ENCODE peak calls at places on chromosomes 1 and 21, in four cellular contexts. V is AG10803, O is fibroblast of lung, B is endothelial cell. F is an unnamed sample.

GRCh38 chr1:155929057-155929456 is 5.2 kb downstream of the KHDC4 start:
- DNase-seq in V (no peak), O (no peak), B (no peak), F (no peak)

GRCh38 chr1:184792450-184792969 is 37.9 kb upstream of the EDEM3 start:
- DNase-seq in V (peak; percentile 99), O (peak; percentile 98), B (no peak), F (no peak)

GRCh38 chr1:181116819-181117390 is 28.4 kb downstream of the IER5 start:
- DNase-seq in V (no peak), O (no peak), B (no peak), F (no peak)

GRCh38 chr1:223747838-223748335 is 35.5 kb downstream of the CAPN2 start:
- DNase-seq in V (peak; percentile 51), O (peak; percentile 72), B (no peak), F (no peak)

GRCh38 chr1:47682198-47682597 is 244.4 kb downstream of the FOXD2 start:
- DNase-seq in V (no peak), O (no peak), B (no peak), F (no peak)

GRCh38 chr1:30085814-30086770 is 637.3 kb downstream of the MATN1 start:
- DNase-seq in V (peak; percentile 33), O (peak; percentile 58), B (peak; percentile 87), F (peak; percentile 61)

GRCh38 chr1:6027591-6027990 is 18.1 kb upstream of the KCNAB2 start:
- DNase-seq in V (no peak), O (no peak), B (no peak), F (no peak)

GRCh38 chr1:54965624-54966340 is 14.6 kb upstream of the TMEM61 start:
- DNase-seq in V (peak; percentile 69), O (peak; percentile 56), B (no peak), F (no peak)

GRCh38 chr1:18941221-18942141 is 15.0 kb downstream of the IFFO2 start:
- DNase-seq in V (peak; percentile 62), O (peak; percentile 94), B (no peak), F (no peak)

GRCh38 chr1:171122299-171122698 is 31.6 kb downstream of the FMO3 start:
- DNase-seq in V (no peak), O (no peak), B (no peak), F (no peak)

DNA sequence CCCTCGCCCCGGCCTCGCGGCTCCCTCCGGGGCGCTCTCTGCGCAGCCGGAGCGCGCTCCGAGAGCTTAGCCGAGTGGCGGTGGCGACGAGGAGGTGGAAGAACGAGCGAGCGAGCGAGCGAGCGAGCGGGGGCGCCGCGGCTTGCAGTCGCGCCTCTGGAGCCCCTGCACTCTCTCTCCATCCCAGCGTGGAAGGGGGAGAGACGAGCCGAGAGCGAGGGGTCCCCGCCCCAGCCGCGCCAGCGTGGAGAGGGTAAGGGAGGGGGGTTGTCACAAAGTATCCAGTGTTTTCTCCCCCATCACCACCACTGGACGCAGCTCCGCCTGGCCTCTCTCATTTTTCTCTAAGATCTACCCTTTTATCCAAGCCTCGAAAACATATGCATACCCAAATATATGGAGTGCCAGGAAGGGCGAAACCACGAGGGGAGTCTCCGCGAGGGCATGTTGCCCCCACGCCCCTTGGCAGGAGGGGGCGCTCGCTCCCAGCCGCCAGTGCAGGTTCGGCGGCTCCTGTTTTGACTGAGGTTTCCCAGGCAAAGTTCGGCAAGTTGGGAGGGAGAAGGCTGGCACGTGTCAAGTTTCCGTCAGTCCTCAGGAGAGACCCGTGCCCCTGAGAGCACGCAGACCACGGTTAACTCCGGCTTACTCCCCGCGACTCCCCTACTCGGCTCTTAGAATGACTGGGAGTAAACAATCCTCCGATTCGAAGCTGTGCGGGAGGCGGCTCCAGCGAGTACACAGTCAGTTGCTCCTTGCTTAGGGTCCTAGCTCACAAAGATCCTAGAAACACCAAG is 569 bp upstream of the DAB1 start:
- DNase-seq in V (peak; percentile 42), O (peak; percentile 44), B (peak; percentile 86), F (no peak)
- TF ChIP-seq CTCF in V (peak; percentile 79), O (peak; percentile 68), B (peak; percentile 83), F (peak; percentile 84)

GRCh38 chr1:190373705-190374336 is 103.8 kb downstream of the BRINP3 start:
- DNase-seq in V (no peak), O (peak; percentile 41), B (peak; percentile 11), F (no peak)
- TF ChIP-seq CTCF in V (no peak), O (peak; percentile 46), B (peak; percentile 41), F (peak; percentile 92)

DNA sequence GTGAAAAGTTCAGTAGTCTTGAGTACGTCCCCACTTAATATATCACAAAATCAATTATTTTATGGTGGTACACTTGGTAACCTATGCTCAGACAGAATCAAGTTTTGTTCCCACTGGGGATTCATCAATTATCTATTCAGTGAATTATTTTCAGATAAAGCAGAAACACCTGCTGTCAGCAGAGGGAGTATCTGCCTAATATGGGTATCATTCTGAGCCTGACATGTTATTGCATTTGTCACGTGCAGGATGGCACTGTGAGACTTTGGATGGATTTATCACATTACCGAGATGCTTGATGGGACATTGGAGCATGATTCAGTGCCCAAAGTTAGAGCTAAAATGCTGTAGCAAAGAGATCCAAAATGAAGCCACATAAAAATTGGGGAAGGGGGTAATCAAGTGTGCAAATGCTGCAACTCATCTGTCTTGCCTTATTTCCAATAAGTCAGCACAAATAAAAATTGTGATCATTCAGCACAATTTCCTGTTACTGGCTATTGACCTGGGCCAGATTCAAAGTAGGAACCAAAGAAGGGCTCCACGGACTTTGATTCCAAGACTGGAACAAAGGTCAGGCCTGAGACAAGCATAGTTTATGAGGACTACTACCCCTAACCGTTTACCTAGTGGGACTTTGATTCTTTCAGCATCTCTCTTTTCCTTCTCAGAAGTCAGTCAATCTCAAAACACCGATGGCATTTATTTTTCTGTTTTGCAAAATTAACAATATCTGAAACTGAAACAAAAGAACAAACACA is 657.7 kb downstream of the LMO4 start:
- DNase-seq in V (no peak), O (no peak), B (no peak), F (no peak)
- TF ChIP-seq CTCF in V (no peak), O (no peak), B (no peak), F (peak; percentile 9)

DNA sequence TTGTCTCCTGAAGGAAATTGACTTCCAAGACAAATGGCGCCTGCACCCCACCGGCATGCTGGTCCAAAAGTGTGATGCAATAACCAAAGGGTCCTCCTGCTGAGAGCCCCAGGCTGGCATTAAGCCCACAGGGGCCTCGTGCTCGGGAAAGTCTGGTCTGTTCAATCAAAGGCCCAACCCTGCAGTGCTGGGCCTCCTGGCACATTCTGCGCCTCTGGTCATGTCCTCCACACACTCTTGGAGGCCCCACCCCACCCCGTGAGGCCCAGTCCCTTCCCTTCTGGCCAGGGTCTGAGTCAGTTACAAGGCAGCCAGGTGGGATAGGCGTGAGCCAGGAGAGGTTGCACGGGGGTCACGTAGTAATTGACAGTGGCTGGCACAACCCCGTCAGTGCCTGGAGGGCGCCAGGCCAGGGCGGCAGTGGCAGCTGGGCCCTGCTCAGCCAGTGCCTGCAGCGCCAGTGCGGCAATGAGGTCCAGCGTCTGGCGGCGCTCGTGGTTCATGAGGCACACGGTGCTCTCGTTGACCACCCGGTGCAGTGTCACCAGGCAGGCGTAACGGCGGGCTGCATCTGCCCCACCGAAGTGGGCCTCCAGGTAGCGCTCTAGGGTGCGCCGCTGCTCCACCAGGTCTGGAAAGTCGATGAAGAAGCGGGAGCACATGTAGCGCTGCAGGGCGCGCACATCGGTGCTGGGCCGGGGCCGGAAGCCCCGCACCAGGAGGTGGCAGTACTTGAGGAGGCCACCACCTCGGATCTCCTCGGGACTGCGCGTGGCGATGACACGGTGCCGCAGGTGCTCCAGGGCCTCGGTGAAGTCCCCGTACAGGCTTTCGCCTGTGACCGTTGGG is 6.8 kb downstream of the TENT5B start:
- DNase-seq in V (no peak), O (peak; percentile 59), B (no peak), F (no peak)
- TF ChIP-seq CTCF in V (no peak), O (no peak), B (no peak), F (no peak)

GRCh38 chr21:31456201-31456600 is 112.1 kb upstream of the TIAM1 start:
- DNase-seq in V (no peak), O (no peak), B (no peak), F (no peak)

GRCh38 chr21:31459457-31459856 is 115.4 kb upstream of the TIAM1 start:
- DNase-seq in V (no peak), O (no peak), B (peak; percentile 26), F (no peak)

GRCh38 chr21:31455506-31455905 is 111.4 kb upstream of the TIAM1 start:
- DNase-seq in V (no peak), O (no peak), B (no peak), F (no peak)

GRCh38 chr21:31460985-31461384 is 116.9 kb upstream of the TIAM1 start:
- DNase-seq in V (no peak), O (no peak), B (no peak), F (no peak)

DNA sequence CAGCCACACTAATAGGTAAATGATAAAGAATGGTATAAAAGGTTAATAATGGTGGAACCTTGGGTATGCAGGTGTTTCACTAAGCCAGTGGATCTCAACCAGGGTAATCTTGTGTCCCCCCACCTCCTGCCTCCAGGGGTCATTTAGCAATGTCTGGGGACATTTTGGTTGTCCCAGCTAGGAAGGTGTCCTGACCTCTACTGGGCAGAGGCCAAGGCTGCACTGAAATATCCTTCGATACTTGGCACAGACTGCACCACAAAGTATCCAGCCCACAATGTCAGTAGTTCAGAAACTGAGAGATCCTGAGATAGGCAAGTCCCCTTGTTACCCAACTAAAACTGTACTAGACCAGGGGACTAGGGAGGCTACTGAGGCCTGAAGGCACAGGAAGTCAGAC is 113.6 kb upstream of the TIAM1 start:
- DNase-seq in V (no peak), O (no peak), B (peak; percentile 22), F (no peak)
- TF ChIP-seq CTCF in V (no peak), O (no peak), B (peak; percentile 44), F (no peak)

DNA sequence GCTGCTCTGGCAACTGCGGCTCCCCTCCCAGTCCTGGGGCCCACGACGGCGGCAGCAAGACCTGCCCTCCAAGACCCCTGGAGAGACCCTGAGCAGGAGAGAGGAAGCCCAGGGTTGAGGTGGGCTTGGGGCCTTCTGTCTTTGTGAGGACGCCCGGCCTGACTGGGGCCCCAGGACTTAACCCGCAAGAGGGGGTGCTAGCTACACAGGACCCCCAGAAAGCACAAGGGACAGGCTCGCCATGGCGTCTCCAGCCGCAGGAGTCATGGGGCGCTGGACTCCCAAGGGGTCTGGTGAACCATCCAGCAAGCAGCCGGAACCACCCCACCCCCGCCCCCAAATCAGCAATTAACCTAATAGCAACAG is 699 bp downstream of the C1QTNF12 start:
- DNase-seq in V (no peak), O (no peak), B (no peak), F (no peak)
- TF ChIP-seq CTCF in V (no peak), O (no peak), B (no peak), F (no peak)

GRCh38 chr1:106956721-106957120 is 99.8 kb upstream of the PRMT6 start:
- DNase-seq in V (peak; percentile 25), O (peak; percentile 64), B (no peak), F (no peak)

GRCh38 chr1:106954830-106955229 is 101.6 kb upstream of the PRMT6 start:
- DNase-seq in V (peak; percentile 29), O (no peak), B (no peak), F (no peak)

GRCh38 chr1:106960412-106960811 is 96.1 kb upstream of the PRMT6 start:
- DNase-seq in V (no peak), O (no peak), B (no peak), F (no peak)

GRCh38 chr1:106961671-106962070 is 94.8 kb upstream of the PRMT6 start:
- DNase-seq in V (no peak), O (no peak), B (no peak), F (no peak)

GRCh38 chr1:106957795-106958194 is 98.7 kb upstream of the PRMT6 start:
- DNase-seq in V (no peak), O (no peak), B (no peak), F (no peak)
- TF ChIP-seq CTCF in V (no peak), O (no peak), B (no peak), F (no peak)

F was measured in D721Med.